ENCODE peak calls at places on chromosomes 11 and 22, in six cellular contexts. One of them, this sample, is unnamed.

GRCh38 chr11:112298535-112298934 is 37.9 kb upstream of the PLET1 start:
- DNase-seq in suprapubic skin: no peak
- DNase-seq in ovary: no peak
- DNase-seq in foreskin fibroblast: no peak
- DNase-seq in BJ: no peak
- DNase-seq in spleen: no peak
- DNase-seq in this sample: no peak

GRCh38 chr11:75812542-75813040 is 2.4 kb upstream of the UVRAG start:
- DNase-seq in suprapubic skin: no peak
- DNase-seq in ovary: no peak
- DNase-seq in foreskin fibroblast: no peak
- DNase-seq in BJ: no peak
- DNase-seq in spleen: no peak
- DNase-seq in this sample: no peak

GRCh38 chr22:27719535-27720227 is 81.9 kb downstream of the MN1 start:
- DNase-seq in suprapubic skin: no peak
- DNase-seq in ovary: no peak
- DNase-seq in foreskin fibroblast: peak; percentile 54
- DNase-seq in BJ: no peak
- DNase-seq in spleen: peak; percentile 48
- DNase-seq in this sample: peak; percentile 35

GRCh38 chr11:1573847-1574255 is 1.8 kb upstream of the DUSP8 start:
- DNase-seq in suprapubic skin: no peak
- DNase-seq in ovary: no peak
- DNase-seq in foreskin fibroblast: no peak
- DNase-seq in BJ: no peak
- DNase-seq in spleen: no peak
- DNase-seq in this sample: no peak

GRCh38 chr11:65709661-65710060 is 2.4 kb upstream of the KAT5 start:
- DNase-seq in suprapubic skin: no peak
- DNase-seq in ovary: no peak
- DNase-seq in foreskin fibroblast: no peak
- DNase-seq in BJ: no peak
- DNase-seq in spleen: peak; percentile 13
- DNase-seq in this sample: no peak

GRCh38 chr11:66906077-66906929 is 49.4 kb downstream of the LRFN4 start:
- DNase-seq in suprapubic skin: no peak
- DNase-seq in ovary: peak; percentile 51
- DNase-seq in foreskin fibroblast: peak; percentile 76
- DNase-seq in BJ: no peak
- DNase-seq in spleen: no peak
- DNase-seq in this sample: no peak

GRCh38 chr22:50297510-50298265 is 9.8 kb downstream of the PLXNB2 start:
- DNase-seq in suprapubic skin: no peak
- DNase-seq in ovary: no peak
- DNase-seq in foreskin fibroblast: no peak
- DNase-seq in BJ: no peak
- DNase-seq in spleen: no peak
- DNase-seq in this sample: no peak

GRCh38 chr11:299951-300735 is 817 bp upstream of the IFITM5 start:
- DNase-seq in suprapubic skin: no peak
- DNase-seq in ovary: peak; percentile 22
- DNase-seq in foreskin fibroblast: peak; percentile 32
- DNase-seq in BJ: no peak
- DNase-seq in spleen: peak; percentile 73
- DNase-seq in this sample: no peak

GRCh38 chr11:133901999-133902398 is 54.8 kb downstream of the IGSF9B start:
- DNase-seq in suprapubic skin: peak; percentile 11
- DNase-seq in ovary: no peak
- DNase-seq in foreskin fibroblast: no peak
- DNase-seq in BJ: no peak
- DNase-seq in spleen: no peak
- DNase-seq in this sample: no peak

GRCh38 chr11:128324051-128324481 is 263.3 kb downstream of the ETS1 start:
- DNase-seq in suprapubic skin: no peak
- DNase-seq in ovary: no peak
- DNase-seq in foreskin fibroblast: no peak
- DNase-seq in BJ: no peak
- DNase-seq in spleen: peak; percentile 70
- DNase-seq in this sample: no peak

GRCh38 chr11:26335903-26336302 is 4.0 kb downstream of the ANO3 start:
- DNase-seq in suprapubic skin: no peak
- DNase-seq in ovary: no peak
- DNase-seq in foreskin fibroblast: peak; percentile 78
- DNase-seq in BJ: no peak
- DNase-seq in spleen: no peak
- DNase-seq in this sample: no peak

GRCh38 chr11:9774591-9775392 is 110.9 kb downstream of the SWAP70 start:
- DNase-seq in suprapubic skin: no peak
- DNase-seq in ovary: no peak
- DNase-seq in foreskin fibroblast: peak; percentile 89
- DNase-seq in BJ: peak; percentile 92
- DNase-seq in spleen: no peak
- DNase-seq in this sample: no peak

GRCh38 chr11:7577883-7578242 is 64.1 kb downstream of the PPFIBP2 start:
- DNase-seq in suprapubic skin: no peak
- DNase-seq in ovary: no peak
- DNase-seq in foreskin fibroblast: peak; percentile 70
- DNase-seq in BJ: no peak
- DNase-seq in spleen: no peak
- DNase-seq in this sample: peak; percentile 55

GRCh38 chr11:76667856-76668255 is 2.7 kb downstream of the LRRC32 start:
- DNase-seq in suprapubic skin: peak; percentile 48
- DNase-seq in ovary: peak; percentile 6
- DNase-seq in foreskin fibroblast: no peak
- DNase-seq in BJ: no peak
- DNase-seq in spleen: peak; percentile 60
- DNase-seq in this sample: no peak

GRCh38 chr11:73931039-73931645 is 19.7 kb upstream of the DNAJB13 start:
- DNase-seq in suprapubic skin: no peak
- DNase-seq in ovary: no peak
- DNase-seq in foreskin fibroblast: peak; percentile 71
- DNase-seq in BJ: no peak
- DNase-seq in spleen: no peak
- DNase-seq in this sample: peak; percentile 58

GRCh38 chr11:66932543-66932942 is 25.6 kb downstream of the PC start:
- DNase-seq in suprapubic skin: no peak
- DNase-seq in ovary: no peak
- DNase-seq in foreskin fibroblast: no peak
- DNase-seq in BJ: no peak
- DNase-seq in spleen: no peak
- DNase-seq in this sample: no peak

GRCh38 chr11:32418836-32419235 is 16.5 kb downstream of the WT1 start:
- DNase-seq in suprapubic skin: no peak
- DNase-seq in ovary: no peak
- DNase-seq in foreskin fibroblast: no peak
- DNase-seq in BJ: no peak
- DNase-seq in spleen: no peak
- DNase-seq in this sample: no peak

GRCh38 chr11:129702410-129703390 is 112.9 kb upstream of the TMEM45B start:
- DNase-seq in suprapubic skin: peak; percentile 35
- DNase-seq in ovary: no peak
- DNase-seq in foreskin fibroblast: no peak
- DNase-seq in BJ: no peak
- DNase-seq in spleen: no peak
- DNase-seq in this sample: no peak

GRCh38 chr11:123180574-123180973 is 14.5 kb downstream of the CLMP start:
- DNase-seq in suprapubic skin: no peak
- DNase-seq in ovary: no peak
- DNase-seq in foreskin fibroblast: no peak
- DNase-seq in BJ: no peak
- DNase-seq in spleen: no peak
- DNase-seq in this sample: no peak

GRCh38 chr11:121451982-121452608 is at the start of gene SORL1:
- DNase-seq in suprapubic skin: no peak
- DNase-seq in ovary: peak; percentile 70
- DNase-seq in foreskin fibroblast: peak; percentile 86
- DNase-seq in BJ: no peak
- DNase-seq in spleen: peak; percentile 95
- DNase-seq in this sample: no peak

GRCh38 chr11:104653011-104653806 is 245.1 kb downstream of the CASP12 start:
- DNase-seq in suprapubic skin: no peak
- DNase-seq in ovary: no peak
- DNase-seq in foreskin fibroblast: no peak
- DNase-seq in BJ: no peak
- DNase-seq in spleen: no peak
- DNase-seq in this sample: no peak

GRCh38 chr11:15965562-15966250 is 390.6 kb downstream of the SOX6 start:
- DNase-seq in suprapubic skin: no peak
- DNase-seq in ovary: no peak
- DNase-seq in foreskin fibroblast: no peak
- DNase-seq in BJ: no peak
- DNase-seq in spleen: no peak
- DNase-seq in this sample: no peak

GRCh38 chr22:43206515-43207161 is 19.7 kb upstream of the TTLL12 start:
- DNase-seq in suprapubic skin: no peak
- DNase-seq in ovary: peak; percentile 28
- DNase-seq in foreskin fibroblast: no peak
- DNase-seq in BJ: no peak
- DNase-seq in spleen: no peak
- DNase-seq in this sample: no peak

GRCh38 chr11:130403301-130403804 is 25.1 kb downstream of the ADAMTS8 start:
- DNase-seq in suprapubic skin: no peak
- DNase-seq in ovary: peak; percentile 33
- DNase-seq in foreskin fibroblast: peak; percentile 95
- DNase-seq in BJ: peak; percentile 61
- DNase-seq in spleen: no peak
- DNase-seq in this sample: no peak

GRCh38 chr11:115202061-115202460 is 302.2 kb downstream of the CADM1 start:
- DNase-seq in suprapubic skin: no peak
- DNase-seq in ovary: no peak
- DNase-seq in foreskin fibroblast: no peak
- DNase-seq in BJ: no peak
- DNase-seq in spleen: no peak
- DNase-seq in this sample: no peak

GRCh38 chr11:289706-290620 is 1.0 kb downstream of the PGGHG start:
- DNase-seq in suprapubic skin: peak; percentile 76
- DNase-seq in ovary: peak; percentile 27
- DNase-seq in foreskin fibroblast: no peak
- DNase-seq in BJ: no peak
- DNase-seq in spleen: peak; percentile 83
- DNase-seq in this sample: no peak

GRCh38 chr22:17882162-17882561 is 107.9 kb upstream of the BID start:
- DNase-seq in suprapubic skin: no peak
- DNase-seq in ovary: no peak
- DNase-seq in foreskin fibroblast: peak; percentile 36
- DNase-seq in BJ: no peak
- DNase-seq in spleen: no peak
- DNase-seq in this sample: no peak

GRCh38 chr11:34346551-34346950 is 11.3 kb downstream of the ABTB2 start:
- DNase-seq in suprapubic skin: no peak
- DNase-seq in ovary: no peak
- DNase-seq in foreskin fibroblast: peak; percentile 76
- DNase-seq in BJ: no peak
- DNase-seq in spleen: no peak
- DNase-seq in this sample: no peak

GRCh38 chr11:93741882-93742226 is 382 bp downstream of the C11orf54 start:
- DNase-seq in suprapubic skin: no peak
- DNase-seq in ovary: no peak
- DNase-seq in foreskin fibroblast: peak; percentile 83
- DNase-seq in BJ: peak; percentile 24
- DNase-seq in spleen: no peak
- DNase-seq in this sample: no peak

GRCh38 chr11:59144579-59145345 is 2.1 kb downstream of the FAM111A start:
- DNase-seq in suprapubic skin: peak; percentile 84
- DNase-seq in ovary: peak; percentile 79
- DNase-seq in foreskin fibroblast: peak; percentile 88
- DNase-seq in BJ: peak; percentile 42
- DNase-seq in spleen: peak; percentile 92
- DNase-seq in this sample: peak; percentile 47
- TF ChIP-seq CTCF in suprapubic skin: no peak
- TF ChIP-seq CTCF in ovary: no peak
- TF ChIP-seq CTCF in foreskin fibroblast: no peak
- TF ChIP-seq CTCF in BJ: peak; percentile 8
- TF ChIP-seq CTCF in spleen: no peak
- TF ChIP-seq CTCF in this sample: peak; percentile 10

DNA sequence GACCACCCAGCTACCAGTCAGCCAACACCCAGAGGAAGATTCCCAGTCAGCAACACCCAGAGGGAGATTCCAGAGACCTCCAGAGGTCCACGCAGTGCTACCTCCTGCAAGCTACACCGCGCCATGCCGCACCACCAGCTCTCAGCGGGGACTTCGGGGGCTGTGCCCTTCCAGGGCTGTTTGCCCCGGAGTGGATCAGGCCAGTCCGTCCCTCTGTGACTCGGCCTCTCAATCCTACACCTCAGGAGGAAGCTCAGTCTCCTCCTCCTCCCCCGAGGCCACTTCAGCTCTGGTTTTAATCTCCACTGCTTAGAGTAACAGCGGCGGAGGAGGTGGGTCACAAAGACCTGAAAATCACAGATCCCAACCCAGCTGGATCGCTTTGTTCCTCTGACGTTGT is 68.6 kb downstream of the PHF21B start:
- DNase-seq in suprapubic skin: no peak
- DNase-seq in ovary: no peak
- DNase-seq in foreskin fibroblast: no peak
- DNase-seq in BJ: no peak
- DNase-seq in spleen: no peak
- DNase-seq in this sample: no peak
- H3K4me3 ChIP-seq in suprapubic skin: no peak overlapping the region
- H3K4me3 ChIP-seq in ovary: no peak overlapping the region
- H3K4me3 ChIP-seq in foreskin fibroblast: no peak overlapping the region
- H3K4me3 ChIP-seq in BJ: no peak overlapping the region
- H3K4me3 ChIP-seq in spleen: no peak overlapping the region
- H3K4me3 ChIP-seq in this sample: no peak overlapping the region

GRCh38 chr22:46036558-46037408 is 59.8 kb upstream of the WNT7B start:
- DNase-seq in suprapubic skin: peak; percentile 78
- DNase-seq in ovary: peak; percentile 60
- DNase-seq in foreskin fibroblast: peak; percentile 58
- DNase-seq in BJ: no peak
- DNase-seq in spleen: peak; percentile 86
- DNase-seq in this sample: no peak
- TF ChIP-seq CTCF in suprapubic skin: no peak
- TF ChIP-seq CTCF in ovary: no peak
- TF ChIP-seq CTCF in foreskin fibroblast: no peak
- TF ChIP-seq CTCF in BJ: peak; percentile 26
- TF ChIP-seq CTCF in spleen: no peak
- TF ChIP-seq CTCF in this sample: peak; percentile 24

GRCh38 chr11:64541131-64541530 is 49.9 kb upstream of the SLC22A12 start:
- DNase-seq in suprapubic skin: no peak
- DNase-seq in ovary: no peak
- DNase-seq in foreskin fibroblast: no peak
- DNase-seq in BJ: no peak
- DNase-seq in spleen: peak; percentile 66
- DNase-seq in this sample: no peak

GRCh38 chr11:64539711-64540420 is 51.2 kb upstream of the SLC22A12 start:
- DNase-seq in suprapubic skin: no peak
- DNase-seq in ovary: no peak
- DNase-seq in foreskin fibroblast: no peak
- DNase-seq in BJ: no peak
- DNase-seq in spleen: peak; percentile 8
- DNase-seq in this sample: no peak

GRCh38 chr11:64538501-64538951 is 52.5 kb upstream of the SLC22A12 start:
- DNase-seq in suprapubic skin: no peak
- DNase-seq in ovary: no peak
- DNase-seq in foreskin fibroblast: no peak
- DNase-seq in BJ: no peak
- DNase-seq in spleen: peak; percentile 54
- DNase-seq in this sample: no peak

GRCh38 chr11:64539239-64539638 is 51.8 kb upstream of the SLC22A12 start:
- DNase-seq in suprapubic skin: no peak
- DNase-seq in ovary: no peak
- DNase-seq in foreskin fibroblast: no peak
- DNase-seq in BJ: no peak
- DNase-seq in spleen: peak; percentile 39
- DNase-seq in this sample: no peak

GRCh38 chr11:64540426-64540825 is 50.6 kb upstream of the SLC22A12 start:
- DNase-seq in suprapubic skin: no peak
- DNase-seq in ovary: no peak
- DNase-seq in foreskin fibroblast: no peak
- DNase-seq in BJ: no peak
- DNase-seq in spleen: peak; percentile 41
- DNase-seq in this sample: no peak
- H3K4me3 ChIP-seq in suprapubic skin: no peak overlapping the region
- H3K4me3 ChIP-seq in ovary: no peak overlapping the region
- H3K4me3 ChIP-seq in foreskin fibroblast: no peak overlapping the region
- H3K4me3 ChIP-seq in BJ: no peak overlapping the region
- H3K4me3 ChIP-seq in spleen: no peak overlapping the region
- H3K4me3 ChIP-seq in this sample: no peak overlapping the region

This sample was measured in HFF-Myc.